ENCODE peak calls at places on chromosomes 13 and 19, in eight cellular contexts. U is CD8-positive, alpha-beta T cell; Z is psoas muscle; G is IMR-90; F is ascending aorta; M is CD4-positive, alpha-beta T cell; E is tibial nerve; R is transverse colon. J is an unnamed sample. For H3K27me3, the result is how much of the 10 kb centered on the place peaks cover.

GRCh38 chr13:48782429-48782840 is 128.7 kb downstream of the CYSLTR2 start:
- DNase-seq in U (no peak), Z (no peak), G (no peak), F (no peak), M (no peak), E (no peak), R (no peak), J (no peak)

GRCh38 chr19:20078696-20079095 is 896 bp downstream of the ZNF90 start:
- DNase-seq in U (no peak), Z (peak), G (peak), F (no peak), M (no peak), E (peak), R (peak), J (peak)

GRCh38 chr13:43128504-43128929 is 105.1 kb downstream of the DNAJC15 start:
- DNase-seq in U (no peak), Z (peak), G (no peak), F (no peak), M (no peak), E (no peak), R (no peak), J (no peak)

GRCh38 chr13:94088742-94089141 is 390.7 kb downstream of the DCT start:
- DNase-seq in U (no peak), Z (no peak), G (no peak), F (no peak), M (no peak), E (no peak), R (no peak), J (no peak)

GRCh38 chr19:30605333-30605732 is 233.1 kb downstream of the ZNF536 start:
- DNase-seq in U (no peak), Z (no peak), G (no peak), F (no peak), M (no peak), E (no peak), R (no peak), J (no peak)

GRCh38 chr19:16862826-16863405 is 25.9 kb upstream of the F2RL3 start:
- DNase-seq in U (no peak), Z (no peak), G (no peak), F (no peak), M (no peak), E (no peak), R (no peak), J (no peak)

GRCh38 chr13:101751488-101751887 is 299.0 kb downstream of the ITGBL1 start:
- DNase-seq in U (no peak), Z (no peak), G (peak), F (no peak), M (no peak), E (no peak), R (no peak), J (no peak)

GRCh38 chr19:10797541-10798256 is 38.3 kb downstream of the TMED1 start:
- DNase-seq in U (peak), Z (no peak), G (no peak), F (no peak), M (peak), E (no peak), R (no peak), J (no peak)

GRCh38 chr19:1513492-1514294 is 874 bp upstream of the ADAMTSL5 start:
- DNase-seq in U (peak), Z (peak), G (peak), F (no peak), M (peak), E (no peak), R (peak), J (peak)

GRCh38 chr19:491146-491741 is 5.0 kb upstream of the MADCAM1 start:
- DNase-seq in U (no peak), Z (no peak), G (no peak), F (no peak), M (no peak), E (no peak), R (no peak), J (no peak)

GRCh38 chr13:46648166-46648607 is 95.2 kb downstream of the LRCH1 start:
- DNase-seq in U (no peak), Z (no peak), G (peak), F (no peak), M (no peak), E (no peak), R (peak), J (no peak)

GRCh38 chr13:75368167-75368566 is 113.8 kb downstream of the TBC1D4 start:
- DNase-seq in U (no peak), Z (no peak), G (peak), F (no peak), M (no peak), E (peak), R (no peak), J (no peak)

GRCh38 chr13:90362718-90363117 is 984.8 kb upstream of the MIR17HG start:
- DNase-seq in U (no peak), Z (no peak), G (peak), F (no peak), M (no peak), E (no peak), R (no peak), J (no peak)

GRCh38 chr19:7426986-7427385 is 61.8 kb downstream of the PEX11G start:
- DNase-seq in U (no peak), Z (no peak), G (no peak), F (no peak), M (no peak), E (no peak), R (no peak), J (no peak)

GRCh38 chr19:56671613-56671994 is at the start of gene ZNF835:
- DNase-seq in U (peak), Z (peak), G (no peak), F (peak), M (peak), E (peak), R (peak), J (peak)

GRCh38 chr13:29993716-29994488 is 143.5 kb upstream of the UBL3 start:
- DNase-seq in U (no peak), Z (no peak), G (peak), F (no peak), M (no peak), E (no peak), R (no peak), J (no peak)

GRCh38 chr13:69524459-69525155 is 583.0 kb upstream of the ATXN8OS start:
- DNase-seq in U (no peak), Z (no peak), G (no peak), F (no peak), M (no peak), E (no peak), R (no peak), J (no peak)

GRCh38 chr19:18995804-18996241 is 37.5 kb downstream of the SUGP2 start:
- DNase-seq in U (no peak), Z (peak), G (peak), F (no peak), M (no peak), E (no peak), R (peak), J (peak)

GRCh38 chr19:52492991-52493470 is 34.4 kb upstream of the ZNF808 start:
- DNase-seq in U (no peak), Z (no peak), G (no peak), F (no peak), M (no peak), E (no peak), R (no peak), J (peak)

GRCh38 chr19:5352229-5352763 is 11.7 kb upstream of the PTPRS start:
- DNase-seq in U (no peak), Z (no peak), G (peak), F (no peak), M (no peak), E (no peak), R (no peak), J (no peak)

GRCh38 chr19:49801966-49802661 is 11.0 kb downstream of the FUZ start:
- DNase-seq in U (no peak), Z (peak), G (peak), F (peak), M (no peak), E (peak), R (peak), J (no peak)

GRCh38 chr19:15332311-15332996 is at the start of gene BRD4:
- DNase-seq in U (peak), Z (peak), G (peak), F (no peak), M (peak), E (peak), R (peak), J (peak)

GRCh38 chr19:29541473-29542253 is 15.9 kb downstream of the VSTM2B start:
- DNase-seq in U (no peak), Z (no peak), G (no peak), F (no peak), M (no peak), E (no peak), R (no peak), J (no peak)

GRCh38 chr19:29543381-29543780 is 17.6 kb downstream of the VSTM2B start:
- DNase-seq in U (no peak), Z (no peak), G (no peak), F (no peak), M (no peak), E (no peak), R (no peak), J (no peak)

GRCh38 chr19:29542776-29543175 is 17.0 kb downstream of the VSTM2B start:
- DNase-seq in U (no peak), Z (no peak), G (no peak), F (no peak), M (no peak), E (no peak), R (no peak), J (no peak)

GRCh38 chr19:29540128-29540527 is 14.3 kb downstream of the VSTM2B start:
- DNase-seq in U (no peak), Z (no peak), G (no peak), F (no peak), M (no peak), E (no peak), R (no peak), J (no peak)

GRCh38 chr19:29542327-29542726 is 16.5 kb downstream of the VSTM2B start:
- DNase-seq in U (no peak), Z (no peak), G (no peak), F (no peak), M (no peak), E (no peak), R (no peak), J (no peak)
- H3K27me3 ChIP-seq in U (under half), Z (under half), G (under half), F (under half), M (under half), E (under half), R (under half), J (under half)

GRCh38 chr19:3281026-3281425 is 56.6 kb downstream of the CELF5 start:
- DNase-seq in U (no peak), Z (no peak), G (no peak), F (no peak), M (no peak), E (no peak), R (no peak), J (no peak)
- H3K27me3 ChIP-seq in U (under half), Z (under half), G (under half), F (under half), M (under half), E (under half), R (half or more), J (half or more)

GRCh38 chr19:17957149-17957849 is 9.6 kb upstream of the KCNN1 start:
- DNase-seq in U (no peak), Z (no peak), G (no peak), F (no peak), M (no peak), E (no peak), R (no peak), J (no peak)
- H3K27me3 ChIP-seq in U (under half), Z (under half), G (half or more), F (under half), M (under half), E (under half), R (half or more), J (under half)

DNA sequence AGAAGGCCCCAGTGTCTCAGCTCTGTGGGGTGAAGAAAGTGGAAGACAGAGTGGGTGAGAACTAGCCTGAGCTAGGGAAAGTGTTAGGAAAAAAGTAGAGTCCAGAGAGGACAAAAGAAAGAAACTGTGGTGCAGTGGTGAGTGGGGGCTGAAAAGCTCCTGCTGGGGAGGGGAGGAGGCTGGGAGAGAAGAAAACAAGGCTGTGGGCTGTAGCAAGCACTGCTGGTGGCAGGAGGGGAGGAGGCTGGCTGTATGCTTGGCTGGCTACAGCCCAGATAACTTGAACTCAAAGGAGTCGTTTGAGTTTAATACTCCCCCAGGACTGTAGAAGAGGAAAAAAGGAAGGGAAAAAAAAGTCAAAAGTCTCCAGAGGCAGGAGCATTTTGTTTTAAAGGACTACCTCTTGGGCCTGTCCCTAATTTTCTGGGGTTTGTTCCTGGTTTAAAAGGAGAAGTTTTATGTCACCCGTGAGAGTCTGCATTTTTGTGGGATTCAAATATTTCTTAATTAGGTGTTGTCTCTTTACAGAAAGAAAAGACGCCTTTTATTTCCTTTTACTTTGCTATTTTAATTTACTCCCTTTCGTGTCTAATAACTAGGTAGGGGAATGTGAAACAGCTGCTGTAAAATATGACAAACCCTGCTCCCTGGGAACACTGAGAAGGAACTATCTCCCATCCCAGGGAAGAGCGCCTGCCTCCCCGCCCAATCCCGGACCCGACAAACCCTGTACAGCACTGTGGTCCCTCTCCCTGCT is 21.7 kb downstream of the ZIC5 start:
- DNase-seq in U (no peak), Z (no peak), G (no peak), F (no peak), M (no peak), E (no peak), R (no peak), J (no peak)
- H3K27me3 ChIP-seq in U (under half), Z (under half), G (half or more), F (under half), M (under half), E (under half), R (half or more), J (under half)

GRCh38 chr19:55081773-55082022 is 6.0 kb downstream of the EPS8L1 start:
- DNase-seq in U (no peak), Z (no peak), G (no peak), F (no peak), M (no peak), E (no peak), R (no peak), J (no peak)

GRCh38 chr19:55082023-55082851 is 6.6 kb downstream of the EPS8L1 start:
- DNase-seq in U (peak), Z (no peak), G (peak), F (no peak), M (no peak), E (no peak), R (no peak), J (no peak)

GRCh38 chr19:55080915-55081772 is 5.5 kb downstream of the EPS8L1 start:
- DNase-seq in U (peak), Z (peak), G (peak), F (peak), M (peak), E (peak), R (peak), J (peak)

GRCh38 chr19:55084416-55084815 is 8.7 kb downstream of the EPS8L1 start:
- DNase-seq in U (no peak), Z (no peak), G (no peak), F (no peak), M (no peak), E (no peak), R (no peak), J (no peak)

GRCh38 chr19:55083004-55083850 is 7.6 kb downstream of the EPS8L1 start:
- DNase-seq in U (no peak), Z (no peak), G (no peak), F (no peak), M (no peak), E (no peak), R (no peak), J (no peak)
- H3K27me3 ChIP-seq in U (under half), Z (under half), G (half or more), F (under half), M (half or more), E (under half), R (half or more), J (half or more)

GRCh38 chr13:65677906-65678305 is 1552.2 kb downstream of the PCDH9 start:
- DNase-seq in U (no peak), Z (no peak), G (peak), F (no peak), M (no peak), E (no peak), R (no peak), J (no peak)
- H3K27me3 ChIP-seq in U (under half), Z (under half), G (under half), F (under half), M (under half), E (under half), R (under half), J (under half)

GRCh38 chr19:39740395-39740794 is 2.6 kb upstream of the CLC start:
- DNase-seq in U (no peak), Z (no peak), G (no peak), F (no peak), M (no peak), E (no peak), R (no peak), J (no peak)
- H3K27me3 ChIP-seq in U (under half), Z (under half), G (under half), F (under half), M (under half), E (under half), R (under half), J (under half)

GRCh38 chr19:45976180-45976579 is 2.5 kb upstream of the NOVA2 start:
- DNase-seq in U (no peak), Z (no peak), G (no peak), F (no peak), M (no peak), E (no peak), R (no peak), J (no peak)
- H3K27me3 ChIP-seq in U (under half), Z (under half), G (half or more), F (under half), M (under half), E (under half), R (under half), J (under half)

DNA sequence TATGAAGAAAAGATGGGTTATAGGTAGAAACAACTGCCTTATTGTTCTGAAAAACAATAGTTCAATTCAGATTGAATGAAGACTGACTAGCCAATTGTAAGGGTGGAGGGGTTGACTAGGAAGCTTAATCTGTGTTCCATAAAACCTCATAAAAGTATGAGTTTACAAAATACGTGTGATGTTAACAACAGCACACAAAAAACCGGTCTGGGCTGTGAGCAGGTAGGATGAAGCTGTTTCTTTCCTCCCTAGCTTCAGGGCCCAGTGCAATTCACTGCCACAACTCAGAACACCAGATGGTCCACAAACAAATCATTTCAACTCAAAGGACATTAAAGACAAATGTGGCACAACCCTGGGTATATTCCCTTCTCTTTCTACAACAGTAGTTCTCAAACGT is 3.2 kb downstream of the OXGR1 start:
- DNase-seq in U (no peak), Z (no peak), G (no peak), F (no peak), M (no peak), E (no peak), R (peak), J (no peak)
- H3K27me3 ChIP-seq in U (under half), Z (under half), G (under half), F (under half), M (under half), E (under half), R (under half), J (under half)

J was measured in lower lobe of right lung.